ENCODE peak calls at places on chromosomes 2 and 18, in five cellular contexts. R is occipital lobe; K is HT1080; Z is activated CD4-positive, alpha-beta T cell treated with anti-CD3 and anti-CD28 coated beads for 24 hours; L is amniotic epithelial cell. G is an unnamed sample.

GRCh38 chr2:221283896-221284295 is 288.2 kb downstream of the EPHA4 start:
- DNase-seq in R (no peak), K (peak; percentile 1), Z (no peak), L (peak; percentile 33), G (no peak)

GRCh38 chr2:151766421-151767153 is 32.3 kb upstream of the NEB start:
- DNase-seq in R (no peak), K (peak; percentile 15), Z (no peak), L (no peak), G (no peak)

GRCh38 chr2:197969391-197969893 is 165.0 kb downstream of the PLCL1 start:
- DNase-seq in R (no peak), K (peak; percentile 27), Z (no peak), L (peak; percentile 89), G (no peak)

GRCh38 chr2:221477697-221478096 is 94.4 kb downstream of the EPHA4 start:
- DNase-seq in R (no peak), K (no peak), Z (no peak), L (peak; percentile 17), G (no peak)

GRCh38 chr2:187581125-187581896 is 27.1 kb upstream of the TFPI start:
- DNase-seq in R (no peak), K (peak; percentile 53), Z (no peak), L (peak; percentile 35), G (peak; percentile 29)

GRCh38 chr2:191521608-191522208 is 156.2 kb upstream of the NABP1 start:
- DNase-seq in R (no peak), K (peak; percentile 37), Z (no peak), L (peak; percentile 37), G (no peak)

GRCh38 chr18:8699948-8700347 is 5.4 kb upstream of the MTCL1 start:
- DNase-seq in R (no peak), K (no peak), Z (no peak), L (no peak), G (no peak)

GRCh38 chr2:236879416-236879963 is 206.2 kb upstream of the COPS8 start:
- DNase-seq in R (no peak), K (no peak), Z (no peak), L (no peak), G (no peak)

GRCh38 chr2:69171070-69171811 is 158.3 kb downstream of the ANTXR1 start:
- DNase-seq in R (no peak), K (no peak), Z (no peak), L (no peak), G (no peak)

GRCh38 chr18:22282311-22283235 is 113.2 kb downstream of the GATA6 start:
- DNase-seq in R (no peak), K (peak; percentile 96), Z (no peak), L (peak; percentile 92), G (no peak)

GRCh38 chr2:54079331-54079730 is 36.1 kb upstream of the ACYP2 start:
- DNase-seq in R (no peak), K (no peak), Z (no peak), L (no peak), G (no peak)

GRCh38 chr2:201696151-201696659 is 2.2 kb downstream of the MPP4 start:
- DNase-seq in R (no peak), K (peak; percentile 96), Z (no peak), L (peak; percentile 83), G (no peak)

GRCh38 chr18:59357928-59358327 is 1.1 kb downstream of the LMAN1 start:
- DNase-seq in R (no peak), K (peak; percentile 64), Z (no peak), L (peak; percentile 76), G (no peak)

GRCh38 chr2:108220942-108221541 is 18.7 kb upstream of the SULT1C3 start:
- DNase-seq in R (no peak), K (no peak), Z (no peak), L (no peak), G (no peak)

GRCh38 chr2:208101716-208102631 is 22.4 kb downstream of the CRYGD start:
- DNase-seq in R (no peak), K (peak; percentile 42), Z (no peak), L (peak; percentile 36), G (no peak)

GRCh38 chr2:172431428-172431827 is 4.0 kb downstream of the ITGA6 start:
- DNase-seq in R (no peak), K (no peak), Z (no peak), L (no peak), G (no peak)